ENCODE peak calls at places on chromosomes 7 and 10, in seven cellular contexts. B is IMR-90, R is heart left ventricle, U is AG04450, A is astrocyte of the spinal cord, T is HepG2, N is neural crest cell. P is an unnamed sample.

GRCh38 chr7:5484921-5485320 is 61.3 kb upstream of the TNRC18 start:
- DNase-seq in B (no peak), R (no peak), U (no peak), A (no peak), T (no peak), N (no peak), P (no peak)

GRCh38 chr7:91940171-91940570 is 491 bp upstream of the AKAP9 start:
- DNase-seq in B (no peak), R (no peak), U (no peak), A (peak), T (peak), N (peak), P (peak)

GRCh38 chr10:73780301-73780700 is 1.5 kb upstream of the CHCHD1 start:
- DNase-seq in B (no peak), R (no peak), U (no peak), A (no peak), T (no peak), N (no peak), P (no peak)

GRCh38 chr10:8013619-8014018 is 40.9 kb upstream of the GATA3 start:
- DNase-seq in B (no peak), R (no peak), U (no peak), A (no peak), T (no peak), N (no peak), P (no peak)

GRCh38 chr7:151599401-151600227 is 79.9 kb upstream of the RHEB start:
- DNase-seq in B (peak), R (no peak), U (peak), A (peak), T (no peak), N (no peak), P (no peak)

GRCh38 chr7:13742126-13742525 is 247.3 kb downstream of the ETV1 start:
- DNase-seq in B (peak), R (peak), U (no peak), A (peak), T (no peak), N (no peak), P (peak)

GRCh38 chr10:123865880-123866279 is 25.7 kb downstream of the CPXM2 start:
- DNase-seq in B (no peak), R (no peak), U (no peak), A (no peak), T (no peak), N (no peak), P (no peak)

GRCh38 chr7:138917771-138918170 is 63.4 kb downstream of the KIAA1549 start:
- DNase-seq in B (no peak), R (no peak), U (no peak), A (no peak), T (no peak), N (no peak), P (no peak)

GRCh38 chr10:15091418-15091817 is 2.8 kb upstream of the ACBD7 start:
- DNase-seq in B (no peak), R (no peak), U (no peak), A (no peak), T (no peak), N (no peak), P (no peak)

GRCh38 chr7:55439627-55440026 is 74.5 kb downstream of the LANCL2 start:
- DNase-seq in B (peak), R (no peak), U (no peak), A (no peak), T (no peak), N (no peak), P (no peak)

GRCh38 chr10:14560274-14560673 is 214.4 kb downstream of the FAM107B start:
- DNase-seq in B (peak), R (no peak), U (no peak), A (peak), T (no peak), N (no peak), P (no peak)

GRCh38 chr7:16078076-16078952 is 343.0 kb downstream of the CRPPA start:
- DNase-seq in B (peak), R (no peak), U (peak), A (peak), T (peak), N (peak), P (no peak)

GRCh38 chr10:14543048-14543903 is 212.6 kb upstream of the FRMD4A start:
- DNase-seq in B (no peak), R (peak), U (no peak), A (peak), T (no peak), N (no peak), P (no peak)

GRCh38 chr7:22292519-22292918 is 64.4 kb downstream of the RAPGEF5 start:
- DNase-seq in B (no peak), R (no peak), U (no peak), A (peak), T (no peak), N (no peak), P (no peak)

GRCh38 chr7:22291979-22292378 is 65.0 kb downstream of the RAPGEF5 start:
- DNase-seq in B (no peak), R (no peak), U (no peak), A (no peak), T (no peak), N (no peak), P (no peak)

GRCh38 chr7:22296265-22296566 is 60.7 kb downstream of the RAPGEF5 start:
- DNase-seq in B (no peak), R (no peak), U (no peak), A (no peak), T (no peak), N (no peak), P (no peak)

GRCh38 chr7:22296916-22297315 is 60.0 kb downstream of the RAPGEF5 start:
- DNase-seq in B (no peak), R (no peak), U (no peak), A (peak), T (no peak), N (no peak), P (no peak)

DNA sequence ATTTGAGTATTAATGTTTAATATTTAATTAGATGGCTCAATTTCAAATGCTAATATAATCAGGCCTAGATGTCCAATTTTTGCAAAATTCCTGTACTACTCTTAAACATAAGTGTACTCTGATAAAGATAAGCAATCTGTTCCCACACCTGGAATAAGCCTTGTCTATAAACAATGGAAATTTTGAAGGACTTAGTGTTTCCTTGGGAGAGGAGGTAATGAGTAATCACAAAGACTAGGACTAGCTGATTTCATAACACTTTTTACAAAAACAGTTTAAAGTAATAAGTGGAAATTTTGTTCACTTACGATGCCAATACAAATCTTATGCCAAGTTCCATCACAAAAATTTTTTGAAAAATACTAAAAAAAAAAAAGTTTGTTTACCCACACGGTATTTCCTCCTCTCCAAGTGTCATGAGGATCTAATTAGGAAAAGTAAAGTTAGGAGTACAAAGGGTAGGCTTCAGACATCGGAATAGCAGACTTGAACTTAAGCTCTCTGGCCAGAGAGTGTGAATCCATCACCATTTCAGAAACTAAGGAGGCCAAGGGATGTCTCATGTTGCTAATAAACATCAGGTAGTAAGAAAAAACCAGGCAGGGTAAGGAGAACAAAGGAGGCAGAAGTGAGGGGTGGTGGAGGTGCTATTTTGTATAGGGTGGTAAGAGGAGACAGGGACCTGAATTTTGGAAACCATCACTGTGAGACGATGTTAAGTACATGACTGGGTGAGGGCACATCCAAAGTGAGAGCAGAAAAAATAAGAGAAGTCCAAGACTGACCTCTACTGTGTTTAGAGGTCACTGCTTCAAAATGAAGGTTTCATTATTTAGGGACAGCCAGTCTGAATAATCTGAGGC is 61.3 kb downstream of the RAPGEF5 start:
- DNase-seq in B (no peak), R (no peak), U (no peak), A (no peak), T (no peak), N (no peak), P (no peak)
- TF ChIP-seq CTCF in B (peak), R (peak), U (peak), A (no peak), T (no peak), N (peak), P (peak)

GRCh38 chr10:132632851-132633684 is 95.5 kb downstream of the INPP5A start:
- DNase-seq in B (peak), R (peak), U (peak), A (peak), T (no peak), N (no peak), P (no peak)

GRCh38 chr10:132632091-132632561 is 94.5 kb downstream of the INPP5A start:
- DNase-seq in B (no peak), R (peak), U (no peak), A (no peak), T (no peak), N (no peak), P (no peak)

GRCh38 chr10:132634947-132635271 is 97.3 kb downstream of the INPP5A start:
- DNase-seq in B (no peak), R (no peak), U (no peak), A (no peak), T (no peak), N (no peak), P (no peak)

GRCh38 chr10:132636358-132636757 is 98.8 kb downstream of the INPP5A start:
- DNase-seq in B (no peak), R (peak), U (no peak), A (no peak), T (no peak), N (no peak), P (no peak)

DNA sequence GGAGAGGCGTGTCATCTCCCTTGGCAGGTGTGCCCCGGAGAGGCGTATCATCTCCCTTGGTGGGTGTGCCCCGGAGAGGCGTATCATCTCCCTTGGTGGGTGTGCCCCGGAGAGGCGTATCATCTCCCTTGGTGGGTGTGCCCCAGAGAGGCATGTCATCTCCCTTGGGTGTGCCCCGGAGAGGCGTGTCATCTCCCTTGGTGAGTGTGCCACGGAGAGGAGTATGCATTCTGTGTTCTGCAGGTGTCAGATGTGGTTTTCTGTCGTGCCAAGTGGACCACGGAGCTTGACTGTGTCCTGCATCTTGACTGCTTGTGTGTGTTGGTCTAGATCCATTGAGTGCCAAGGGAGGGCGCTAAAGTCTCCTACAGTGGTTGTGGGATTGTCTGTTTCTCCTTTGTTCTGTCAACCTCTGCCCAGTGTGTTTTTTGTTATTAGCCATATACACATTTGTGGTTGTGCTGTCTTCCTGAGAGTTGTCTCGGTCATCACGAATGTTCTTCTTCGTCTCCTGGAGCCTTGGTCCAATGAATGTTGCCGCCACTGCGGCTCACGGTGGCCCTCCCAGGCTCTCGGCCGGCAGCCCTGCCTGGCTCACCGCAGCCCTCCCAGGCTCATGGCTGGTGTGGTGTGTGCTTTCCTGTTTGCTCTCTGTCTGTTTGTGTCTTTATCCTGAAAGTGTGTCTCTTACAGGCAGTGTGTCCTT is 96.8 kb downstream of the INPP5A start:
- DNase-seq in B (no peak), R (peak), U (no peak), A (no peak), T (no peak), N (no peak), P (no peak)
- TF ChIP-seq CTCF in B (no peak), R (no peak), U (no peak), A (no peak), T (no peak), N (no peak), P (no peak)

GRCh38 chr10:113080621-113081229 is 130.7 kb downstream of the TCF7L2 start:
- DNase-seq in B (no peak), R (no peak), U (no peak), A (no peak), T (no peak), N (no peak), P (no peak)
- TF ChIP-seq CTCF in B (peak), R (no peak), U (peak), A (no peak), T (no peak), N (peak), P (no peak)

GRCh38 chr10:96641896-96642295 is 55.1 kb upstream of the TM9SF3 start:
- DNase-seq in B (no peak), R (no peak), U (no peak), A (no peak), T (no peak), N (no peak), P (no peak)

GRCh38 chr10:96642530-96642929 is 55.7 kb upstream of the TM9SF3 start:
- DNase-seq in B (no peak), R (no peak), U (no peak), A (no peak), T (no peak), N (no peak), P (no peak)

GRCh38 chr10:96643920-96644319 is 57.1 kb upstream of the TM9SF3 start:
- DNase-seq in B (no peak), R (no peak), U (no peak), A (no peak), T (no peak), N (no peak), P (no peak)

GRCh38 chr10:96641396-96641795 is 54.6 kb upstream of the TM9SF3 start:
- DNase-seq in B (no peak), R (no peak), U (no peak), A (no peak), T (no peak), N (no peak), P (no peak)

DNA sequence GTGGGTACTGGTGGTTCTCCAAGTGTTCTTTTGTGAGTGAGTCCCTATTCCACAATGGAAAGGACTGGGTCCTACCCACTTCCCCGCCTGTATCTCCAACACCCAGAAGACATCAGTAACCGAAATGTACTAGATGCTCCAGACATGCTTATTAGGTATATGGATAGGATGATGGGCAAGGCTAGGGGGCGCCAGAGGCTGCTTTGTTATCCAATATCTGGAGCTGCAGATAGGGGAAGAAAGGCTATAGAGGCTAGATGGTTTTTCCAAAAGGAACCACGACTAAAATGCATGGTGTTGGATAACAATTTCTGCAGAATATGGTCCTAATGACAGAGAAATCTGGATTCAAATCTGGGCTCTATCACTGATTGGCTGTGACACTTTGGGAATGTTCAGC is 56.2 kb upstream of the TM9SF3 start:
- DNase-seq in B (peak), R (peak), U (no peak), A (peak), T (peak), N (peak), P (peak)
- TF ChIP-seq CTCF in B (peak), R (peak), U (peak), A (peak), T (peak), N (peak), P (peak)

DNA sequence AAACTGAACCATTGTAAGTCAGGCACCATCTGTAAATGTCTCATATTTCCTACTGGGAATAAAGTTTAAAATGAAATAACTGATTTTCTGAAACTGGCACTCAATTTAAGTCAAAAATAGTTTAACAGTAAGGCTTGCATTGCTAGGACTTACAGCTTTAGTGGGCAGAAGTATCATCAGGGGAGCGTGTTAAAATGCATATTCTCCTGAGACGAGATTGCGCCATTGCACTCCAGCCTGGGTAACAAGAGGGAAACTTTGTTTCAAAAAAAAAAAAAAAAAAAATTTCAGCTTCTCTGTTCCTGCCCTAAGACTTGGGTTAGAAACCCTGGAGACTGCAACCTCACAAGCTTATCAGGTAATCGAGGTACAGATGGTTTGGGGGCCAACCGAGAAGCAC is 65.4 kb downstream of the UBE3C start:
- DNase-seq in B (no peak), R (no peak), U (no peak), A (no peak), T (no peak), N (no peak), P (no peak)
- TF ChIP-seq CTCF in B (no peak), R (no peak), U (no peak), A (no peak), T (no peak), N (no peak), P (no peak)

DNA sequence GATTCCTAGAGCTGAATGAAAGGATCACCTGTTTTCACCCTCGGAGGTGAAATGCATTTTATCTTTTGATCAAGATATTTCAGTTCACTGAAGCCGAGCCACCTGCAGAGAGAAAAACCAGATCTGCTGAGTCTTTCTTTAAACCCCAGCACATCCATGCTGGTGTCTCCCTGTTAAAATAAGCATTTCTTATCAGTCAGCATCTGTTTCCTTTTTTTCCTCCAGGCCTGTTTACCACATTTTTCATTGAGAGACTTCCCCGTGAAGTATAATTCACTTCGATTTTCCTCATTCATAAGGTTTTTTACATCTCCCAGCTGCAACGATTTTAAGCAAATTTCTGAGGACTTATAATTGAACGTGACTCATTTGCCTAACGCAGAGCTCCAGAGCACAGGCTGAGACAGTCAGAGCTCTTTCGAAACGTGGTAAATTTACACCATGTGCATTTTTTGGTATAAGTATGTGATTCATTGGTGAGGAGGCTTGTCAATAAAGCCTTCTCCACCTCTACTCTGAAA is 375.0 kb upstream of the AKR1E2 start:
- DNase-seq in B (peak), R (no peak), U (peak), A (peak), T (no peak), N (no peak), P (no peak)
- TF ChIP-seq CTCF in B (no peak), R (no peak), U (no peak), A (no peak), T (no peak), N (no peak), P (no peak)

GRCh38 chr10:77563638-77564270 is 73.9 kb downstream of the KCNMA1 start:
- DNase-seq in B (no peak), R (no peak), U (no peak), A (no peak), T (no peak), N (no peak), P (no peak)
- TF ChIP-seq CTCF in B (no peak), R (no peak), U (no peak), A (no peak), T (no peak), N (no peak), P (no peak)

GRCh38 chr10:113854757-113855626 is 531 bp downstream of the NHLRC2 start:
- DNase-seq in B (peak), R (peak), U (no peak), A (peak), T (peak), N (peak), P (peak)
- TF ChIP-seq CTCF in B (no peak), R (no peak), U (no peak), A (no peak), T (peak), N (peak), P (no peak)

DNA sequence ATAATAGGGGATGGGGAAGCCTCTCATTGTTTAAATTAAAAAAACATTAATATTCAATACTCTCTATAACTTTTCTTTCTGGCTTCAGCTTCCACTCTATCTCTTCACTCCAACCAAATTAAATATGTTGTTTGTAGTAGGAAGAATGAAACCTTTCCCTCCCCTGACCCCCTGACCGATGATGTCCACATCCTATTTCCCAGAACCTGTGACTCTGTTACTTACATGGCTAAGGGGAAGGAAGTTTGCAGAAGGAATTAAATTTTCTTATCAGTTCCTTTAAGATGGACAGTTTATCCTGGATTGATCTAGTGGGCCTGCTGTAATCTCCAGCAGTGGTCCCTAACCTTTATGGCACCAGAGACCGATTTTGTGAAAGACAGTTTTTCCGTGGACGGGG is 130.0 kb downstream of the PLXDC2 start:
- DNase-seq in B (no peak), R (no peak), U (no peak), A (no peak), T (no peak), N (no peak), P (no peak)
- TF ChIP-seq CTCF in B (no peak), R (no peak), U (no peak), A (no peak), T (no peak), N (no peak), P (no peak)